ENCODE peak calls at places on chromosomes 6 and 20, in nine cellular contexts. U, L, R, E, F, P, A, G and Z are unnamed samples. For H3K27me3, the result is how much of the 10 kb centered on the place peaks cover.

GRCh38 chr20:24109537-24109936 is 121.0 kb upstream of the GGTLC1 start:
- DNase-seq in U (no peak), L (no peak), R (no peak), E (no peak), F (no peak), P (no peak), A (no peak), G (no peak), Z (no peak)

GRCh38 chr6:10626154-10626741 is 68.2 kb downstream of the C6orf52 start:
- DNase-seq in U (no peak), L (no peak), R (no peak), E (no peak), F (no peak), P (no peak), A (no peak), G (no peak), Z (no peak)

GRCh38 chr20:50788045-50788867 is 6.6 kb upstream of the BCAS4 start:
- DNase-seq in U (no peak), L (no peak), R (no peak), E (no peak), F (peak), P (no peak), A (peak), G (peak), Z (peak)

GRCh38 chr6:35400901-35401311 is 51.2 kb upstream of the FANCE start:
- DNase-seq in U (no peak), L (no peak), R (no peak), E (no peak), F (no peak), P (no peak), A (peak), G (no peak), Z (no peak)

GRCh38 chr6:38997128-38997761 is 51.3 kb upstream of the GLP1R start:
- DNase-seq in U (no peak), L (peak), R (no peak), E (no peak), F (no peak), P (no peak), A (peak), G (peak), Z (no peak)

GRCh38 chr20:49497217-49497560 is 14.7 kb upstream of the KCNB1 start:
- DNase-seq in U (no peak), L (no peak), R (no peak), E (no peak), F (no peak), P (no peak), A (no peak), G (no peak), Z (no peak)

GRCh38 chr6:113732384-113732966 is 124.7 kb upstream of the MARCKS start:
- DNase-seq in U (no peak), L (peak), R (no peak), E (peak), F (peak), P (no peak), A (no peak), G (no peak), Z (no peak)

GRCh38 chr20:41316602-41317535 is 662 bp downstream of the ZHX3 start:
- DNase-seq in U (peak), L (peak), R (peak), E (peak), F (peak), P (peak), A (peak), G (peak), Z (no peak)

GRCh38 chr6:56803594-56803993 is 151.3 kb upstream of the BEND6 start:
- DNase-seq in U (no peak), L (no peak), R (no peak), E (no peak), F (no peak), P (no peak), A (no peak), G (peak), Z (no peak)

GRCh38 chr20:62143118-62143975 is at the start of the genes PSMA7 and SS18L1:
- DNase-seq in U (peak), L (peak), R (peak), E (peak), F (peak), P (peak), A (peak), G (peak), Z (no peak)

GRCh38 chr6:11618533-11618932 is 81.0 kb downstream of the TMEM170B start:
- DNase-seq in U (no peak), L (no peak), R (no peak), E (no peak), F (no peak), P (no peak), A (no peak), G (peak), Z (no peak)

GRCh38 chr6:17038316-17038715 is 63.5 kb upstream of the STMND1 start:
- DNase-seq in U (no peak), L (no peak), R (no peak), E (no peak), F (no peak), P (no peak), A (no peak), G (no peak), Z (no peak)

GRCh38 chr6:17043148-17043522 is 58.7 kb upstream of the STMND1 start:
- DNase-seq in U (no peak), L (no peak), R (peak), E (no peak), F (no peak), P (no peak), A (no peak), G (no peak), Z (no peak)

GRCh38 chr6:17045581-17046322 is 56.1 kb upstream of the STMND1 start:
- DNase-seq in U (no peak), L (peak), R (peak), E (no peak), F (no peak), P (no peak), A (no peak), G (peak), Z (peak)

GRCh38 chr6:17039266-17039665 is 62.6 kb upstream of the STMND1 start:
- DNase-seq in U (no peak), L (no peak), R (peak), E (no peak), F (no peak), P (no peak), A (no peak), G (no peak), Z (no peak)

GRCh38 chr6:17042422-17043147 is 59.3 kb upstream of the STMND1 start:
- DNase-seq in U (no peak), L (no peak), R (peak), E (no peak), F (no peak), P (no peak), A (peak), G (peak), Z (no peak)
- TF ChIP-seq CTCF in U (no peak), L (no peak), R (peak), E (no peak), F (peak), P (peak), A (peak), G (peak), Z (peak)

DNA sequence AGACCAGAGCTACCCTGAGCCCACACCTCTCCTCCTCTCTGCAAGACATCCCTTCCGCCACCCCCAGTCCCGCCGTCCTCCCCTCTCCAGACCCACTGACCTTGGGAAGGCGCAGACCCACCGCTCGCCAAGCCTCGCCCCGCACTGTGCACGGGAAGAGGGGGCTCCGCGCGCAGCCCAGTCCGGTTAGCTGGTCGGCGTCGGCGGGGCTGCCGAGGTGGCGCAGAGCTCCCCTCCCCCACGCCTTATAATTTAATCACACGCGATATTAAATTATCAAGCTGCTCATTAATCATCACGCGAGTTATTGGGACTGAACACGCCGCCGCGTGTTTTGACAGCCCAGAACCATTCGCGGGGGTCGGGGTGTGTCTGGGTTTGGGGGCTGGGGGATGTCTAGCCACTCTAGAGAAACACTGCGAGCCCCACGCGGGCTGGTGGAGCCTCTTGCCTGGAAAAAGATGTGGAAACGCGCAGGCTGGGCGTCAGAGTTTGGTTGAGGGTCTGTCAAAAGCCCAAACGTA is at the start of gene LINC00237:
- DNase-seq in U (peak), L (no peak), R (no peak), E (no peak), F (no peak), P (no peak), A (no peak), G (no peak), Z (no peak)
- H3K27me3 ChIP-seq in U (half or more), L (half or more), R (half or more), E (under half), F (half or more), P (half or more), A (half or more), G (half or more), Z (half or more)

GRCh38 chr6:83921315-83921714 is 61.8 kb downstream of the CYB5R4 start:
- DNase-seq in U (no peak), L (no peak), R (no peak), E (no peak), F (no peak), P (no peak), A (no peak), G (no peak), Z (no peak)
- TF ChIP-seq CTCF in U (no peak), L (no peak), R (no peak), E (no peak), F (no peak), P (no peak), A (no peak), G (no peak), Z (no peak)

GRCh38 chr6:84779917-84780316 is 15.5 kb upstream of the TBX18 start:
- DNase-seq in U (no peak), L (no peak), R (no peak), E (no peak), F (no peak), P (no peak), A (no peak), G (no peak), Z (no peak)
- H3K27me3 ChIP-seq in U (under half), L (under half), R (half or more), E (under half), F (under half), P (under half), A (under half), G (under half), Z (under half)

GRCh38 chr20:17659801-17660200 is 22.2 kb downstream of the RRBP1 start:
- DNase-seq in U (no peak), L (no peak), R (no peak), E (no peak), F (peak), P (peak), A (no peak), G (no peak), Z (no peak)
- TF ChIP-seq CTCF in U (no peak), L (no peak), R (no peak), E (no peak), F (no peak), P (no peak), A (no peak), G (peak), Z (no peak)

GRCh38 chr6:68054776-68055175 is 580.3 kb upstream of the ADGRB3 start:
- DNase-seq in U (no peak), L (no peak), R (no peak), E (no peak), F (no peak), P (no peak), A (no peak), G (no peak), Z (no peak)
- H3K27me3 ChIP-seq in U (under half), L (under half), R (under half), E (under half), F (under half), P (under half), A (under half), G (under half), Z (under half)

GRCh38 chr6:137921823-137922222 is 54.8 kb downstream of the TNFAIP3 start:
- DNase-seq in U (no peak), L (no peak), R (no peak), E (no peak), F (no peak), P (no peak), A (no peak), G (no peak), Z (no peak)
- TF ChIP-seq CTCF in U (no peak), L (no peak), R (no peak), E (no peak), F (no peak), P (peak), A (no peak), G (peak), Z (no peak)